ENCODE peak calls at places on chromosomes 6 and 20, in five cellular contexts. One of them, this sample, is unnamed.

GRCh38 chr6:44072959-44073611 is 54.2 kb downstream of the MRPL14 start:
- DNase-seq in mesenteric fat pad: no peak
- DNase-seq in uterus: peak
- DNase-seq in HFF-Myc: no peak
- DNase-seq in dorsolateral prefrontal cortex: peak
- DNase-seq in this sample: no peak

GRCh38 chr20:44264287-44264686 is 17.2 kb downstream of the GDAP1L1 start:
- DNase-seq in mesenteric fat pad: no peak
- DNase-seq in HFF-Myc: no peak
- DNase-seq in dorsolateral prefrontal cortex: no peak
- DNase-seq in uterus: no peak
- DNase-seq in this sample: no peak

GRCh38 chr6:15066433-15067337 is 179.2 kb upstream of the JARID2 start:
- DNase-seq in dorsolateral prefrontal cortex: peak
- DNase-seq in HFF-Myc: peak
- DNase-seq in mesenteric fat pad: no peak
- DNase-seq in uterus: peak
- DNase-seq in this sample: no peak

GRCh38 chr6:40550096-40550731 is 37.0 kb downstream of the LRFN2 start:
- DNase-seq in uterus: no peak
- DNase-seq in mesenteric fat pad: no peak
- DNase-seq in dorsolateral prefrontal cortex: no peak
- DNase-seq in HFF-Myc: peak
- DNase-seq in this sample: peak

GRCh38 chr20:33689973-33690372 is 3.8 kb upstream of the E2F1 start:
- DNase-seq in HFF-Myc: no peak
- DNase-seq in uterus: no peak
- DNase-seq in mesenteric fat pad: no peak
- DNase-seq in dorsolateral prefrontal cortex: no peak
- DNase-seq in this sample: no peak

GRCh38 chr20:3865152-3865886 is 18.7 kb downstream of the MAVS start:
- DNase-seq in uterus: no peak
- DNase-seq in mesenteric fat pad: no peak
- DNase-seq in HFF-Myc: no peak
- DNase-seq in dorsolateral prefrontal cortex: no peak
- DNase-seq in this sample: no peak

GRCh38 chr20:44475694-44476560 is at the start of gene TTPAL:
- DNase-seq in uterus: peak
- DNase-seq in HFF-Myc: no peak
- DNase-seq in mesenteric fat pad: peak
- DNase-seq in dorsolateral prefrontal cortex: peak
- DNase-seq in this sample: no peak

GRCh38 chr20:37804584-37805566 is 98.1 kb upstream of the VSTM2L start:
- DNase-seq in HFF-Myc: no peak
- DNase-seq in dorsolateral prefrontal cortex: peak
- DNase-seq in uterus: no peak
- DNase-seq in mesenteric fat pad: no peak
- DNase-seq in this sample: no peak

GRCh38 chr20:3101737-3102574 is 17.4 kb upstream of the AVP start:
- DNase-seq in uterus: no peak
- DNase-seq in dorsolateral prefrontal cortex: no peak
- DNase-seq in HFF-Myc: no peak
- DNase-seq in mesenteric fat pad: no peak
- DNase-seq in this sample: no peak

GRCh38 chr6:15752820-15753219 is 90.0 kb upstream of the DTNBP1 start:
- DNase-seq in HFF-Myc: no peak
- DNase-seq in mesenteric fat pad: no peak
- DNase-seq in uterus: no peak
- DNase-seq in dorsolateral prefrontal cortex: no peak
- DNase-seq in this sample: no peak

GRCh38 chr20:47278907-47279348 is 77.6 kb downstream of the ZMYND8 start:
- DNase-seq in HFF-Myc: no peak
- DNase-seq in mesenteric fat pad: no peak
- DNase-seq in dorsolateral prefrontal cortex: no peak
- DNase-seq in uterus: no peak
- DNase-seq in this sample: no peak

GRCh38 chr6:82072771-82073170 is 174.8 kb downstream of the IBTK start:
- DNase-seq in HFF-Myc: no peak
- DNase-seq in uterus: no peak
- DNase-seq in dorsolateral prefrontal cortex: no peak
- DNase-seq in mesenteric fat pad: no peak
- DNase-seq in this sample: no peak

GRCh38 chr6:32255212-32256153 is 31.6 kb upstream of the NOTCH4 start:
- DNase-seq in mesenteric fat pad: no peak
- DNase-seq in uterus: peak
- DNase-seq in dorsolateral prefrontal cortex: peak
- DNase-seq in HFF-Myc: peak
- DNase-seq in this sample: peak